ENCODE peak calls at places on chromosomes 6 and 20, in eight cellular contexts. One of them, this sample, is unnamed.
A peak's percentile ranks its signal among the peaks of the same experiment; 100 is the strongest.

GRCh38 chr6:20400476-20401402 is 940 bp upstream of the E2F3 start:
- DNase-seq in cardiac muscle cell: peak; percentile 81
- DNase-seq in CD4-positive, alpha-beta T cell: peak; percentile 14
- DNase-seq in astrocyte: no peak
- DNase-seq in upper lobe of left lung: peak; percentile 38
- DNase-seq in stomach: no peak
- DNase-seq in CD8-positive, alpha-beta T cell: no peak
- DNase-seq in heart left ventricle: peak; percentile 20
- DNase-seq in this sample: peak; percentile 73

GRCh38 chr6:70667711-70668498 is at the start of gene SMAP1:
- DNase-seq in cardiac muscle cell: peak; percentile 92
- DNase-seq in CD4-positive, alpha-beta T cell: peak; percentile 80
- DNase-seq in astrocyte: peak; percentile 70
- DNase-seq in upper lobe of left lung: peak; percentile 99
- DNase-seq in stomach: peak; percentile 97
- DNase-seq in CD8-positive, alpha-beta T cell: peak; percentile 79
- DNase-seq in heart left ventricle: peak; percentile 97
- DNase-seq in this sample: peak; percentile 95

GRCh38 chr6:72849346-72849745 is 227.5 kb downstream of the KCNQ5 start:
- DNase-seq in cardiac muscle cell: no peak
- DNase-seq in CD4-positive, alpha-beta T cell: no peak
- DNase-seq in astrocyte: no peak
- DNase-seq in upper lobe of left lung: no peak
- DNase-seq in stomach: no peak
- DNase-seq in CD8-positive, alpha-beta T cell: no peak
- DNase-seq in heart left ventricle: no peak
- DNase-seq in this sample: no peak

GRCh38 chr6:132003516-132004178 is 52.5 kb upstream of the CCN2 start:
- DNase-seq in cardiac muscle cell: no peak
- DNase-seq in CD4-positive, alpha-beta T cell: no peak
- DNase-seq in astrocyte: no peak
- DNase-seq in upper lobe of left lung: no peak
- DNase-seq in stomach: no peak
- DNase-seq in CD8-positive, alpha-beta T cell: no peak
- DNase-seq in heart left ventricle: no peak
- DNase-seq in this sample: no peak

GRCh38 chr20:53365676-53366075 is 228.0 kb downstream of the ZNF217 start:
- DNase-seq in cardiac muscle cell: no peak
- DNase-seq in CD4-positive, alpha-beta T cell: no peak
- DNase-seq in astrocyte: no peak
- DNase-seq in upper lobe of left lung: no peak
- DNase-seq in stomach: no peak
- DNase-seq in CD8-positive, alpha-beta T cell: no peak
- DNase-seq in heart left ventricle: no peak
- DNase-seq in this sample: no peak

GRCh38 chr6:163964778-163965177 is 550.3 kb downstream of the QKI start:
- DNase-seq in cardiac muscle cell: no peak
- DNase-seq in CD4-positive, alpha-beta T cell: no peak
- DNase-seq in astrocyte: no peak
- DNase-seq in upper lobe of left lung: no peak
- DNase-seq in stomach: no peak
- DNase-seq in CD8-positive, alpha-beta T cell: no peak
- DNase-seq in heart left ventricle: no peak
- DNase-seq in this sample: no peak

GRCh38 chr6:7991992-7992815 is 72.0 kb downstream of the BLOC1S5 start:
- DNase-seq in cardiac muscle cell: no peak
- DNase-seq in CD4-positive, alpha-beta T cell: no peak
- DNase-seq in astrocyte: peak; percentile 98
- DNase-seq in upper lobe of left lung: no peak
- DNase-seq in stomach: no peak
- DNase-seq in CD8-positive, alpha-beta T cell: no peak
- DNase-seq in heart left ventricle: peak; percentile 23
- DNase-seq in this sample: peak; percentile 53

GRCh38 chr6:118284736-118285360 is 263.2 kb upstream of the PLN start:
- DNase-seq in cardiac muscle cell: no peak
- DNase-seq in CD4-positive, alpha-beta T cell: no peak
- DNase-seq in astrocyte: no peak
- DNase-seq in upper lobe of left lung: no peak
- DNase-seq in stomach: no peak
- DNase-seq in CD8-positive, alpha-beta T cell: no peak
- DNase-seq in heart left ventricle: peak; percentile 20
- DNase-seq in this sample: no peak

GRCh38 chr6:37967651-37968050 is 148.1 kb downstream of the ZFAND3 start:
- DNase-seq in cardiac muscle cell: no peak
- DNase-seq in CD4-positive, alpha-beta T cell: no peak
- DNase-seq in astrocyte: no peak
- DNase-seq in upper lobe of left lung: no peak
- DNase-seq in stomach: no peak
- DNase-seq in CD8-positive, alpha-beta T cell: no peak
- DNase-seq in heart left ventricle: no peak
- DNase-seq in this sample: no peak

GRCh38 chr20:31673943-31674463 is 36.3 kb downstream of the COX4I2 start:
- DNase-seq in cardiac muscle cell: no peak
- DNase-seq in CD4-positive, alpha-beta T cell: no peak
- DNase-seq in astrocyte: no peak
- DNase-seq in upper lobe of left lung: no peak
- DNase-seq in stomach: no peak
- DNase-seq in CD8-positive, alpha-beta T cell: no peak
- DNase-seq in heart left ventricle: no peak
- DNase-seq in this sample: no peak

GRCh38 chr6:15487262-15487661 is 175.6 kb downstream of the DTNBP1 start:
- DNase-seq in cardiac muscle cell: no peak
- DNase-seq in CD4-positive, alpha-beta T cell: no peak
- DNase-seq in astrocyte: no peak
- DNase-seq in upper lobe of left lung: peak; percentile 65
- DNase-seq in stomach: no peak
- DNase-seq in CD8-positive, alpha-beta T cell: no peak
- DNase-seq in heart left ventricle: no peak
- DNase-seq in this sample: no peak

GRCh38 chr6:128572286-128572685 is 51.9 kb upstream of the PTPRK start:
- DNase-seq in cardiac muscle cell: no peak
- DNase-seq in CD4-positive, alpha-beta T cell: no peak
- DNase-seq in astrocyte: no peak
- DNase-seq in upper lobe of left lung: no peak
- DNase-seq in stomach: no peak
- DNase-seq in CD8-positive, alpha-beta T cell: no peak
- DNase-seq in heart left ventricle: no peak
- DNase-seq in this sample: no peak

GRCh38 chr20:60049601-60050000 is 91.4 kb downstream of the CDH26 start:
- DNase-seq in cardiac muscle cell: no peak
- DNase-seq in CD4-positive, alpha-beta T cell: no peak
- DNase-seq in astrocyte: peak; percentile 3
- DNase-seq in upper lobe of left lung: no peak
- DNase-seq in stomach: no peak
- DNase-seq in CD8-positive, alpha-beta T cell: no peak
- DNase-seq in heart left ventricle: no peak
- DNase-seq in this sample: peak; percentile 43

GRCh38 chr20:53738039-53738944 is 144.7 kb upstream of the ZNF217 start:
- DNase-seq in cardiac muscle cell: peak; percentile 86
- DNase-seq in CD4-positive, alpha-beta T cell: no peak
- DNase-seq in astrocyte: peak; percentile 86
- DNase-seq in upper lobe of left lung: no peak
- DNase-seq in stomach: peak; percentile 85
- DNase-seq in CD8-positive, alpha-beta T cell: no peak
- DNase-seq in heart left ventricle: peak; percentile 61
- DNase-seq in this sample: peak; percentile 69

GRCh38 chr20:18057106-18057993 is at the start of gene OVOL2:
- DNase-seq in cardiac muscle cell: peak; percentile 51
- DNase-seq in CD4-positive, alpha-beta T cell: no peak
- DNase-seq in astrocyte: no peak
- DNase-seq in upper lobe of left lung: peak; percentile 94
- DNase-seq in stomach: peak; percentile 95
- DNase-seq in CD8-positive, alpha-beta T cell: no peak
- DNase-seq in heart left ventricle: no peak
- DNase-seq in this sample: peak; percentile 77

GRCh38 chr6:133106934-133107333 is 134.2 kb upstream of the EYA4 start:
- DNase-seq in cardiac muscle cell: no peak
- DNase-seq in CD4-positive, alpha-beta T cell: no peak
- DNase-seq in astrocyte: no peak
- DNase-seq in upper lobe of left lung: no peak
- DNase-seq in stomach: no peak
- DNase-seq in CD8-positive, alpha-beta T cell: no peak
- DNase-seq in heart left ventricle: no peak
- DNase-seq in this sample: no peak

GRCh38 chr20:62816879-62817873 is at the start of gene COL9A3:
- DNase-seq in cardiac muscle cell: peak; percentile 42
- DNase-seq in CD4-positive, alpha-beta T cell: no peak
- DNase-seq in astrocyte: no peak
- DNase-seq in upper lobe of left lung: peak; percentile 85
- DNase-seq in stomach: no peak
- DNase-seq in CD8-positive, alpha-beta T cell: no peak
- DNase-seq in heart left ventricle: no peak
- DNase-seq in this sample: no peak

GRCh38 chr6:41901882-41902519 is 6.8 kb upstream of the USP49 start:
- DNase-seq in cardiac muscle cell: no peak
- DNase-seq in CD4-positive, alpha-beta T cell: peak; percentile 42
- DNase-seq in astrocyte: no peak
- DNase-seq in upper lobe of left lung: no peak
- DNase-seq in stomach: no peak
- DNase-seq in CD8-positive, alpha-beta T cell: peak; percentile 34
- DNase-seq in heart left ventricle: no peak
- DNase-seq in this sample: no peak

GRCh38 chr6:105994522-105995402 is 91.4 kb upstream of the PRDM1 start:
- DNase-seq in cardiac muscle cell: peak; percentile 46
- DNase-seq in CD4-positive, alpha-beta T cell: no peak
- DNase-seq in astrocyte: peak; percentile 62
- DNase-seq in upper lobe of left lung: peak; percentile 90
- DNase-seq in stomach: peak; percentile 57
- DNase-seq in CD8-positive, alpha-beta T cell: no peak
- DNase-seq in heart left ventricle: peak; percentile 47
- DNase-seq in this sample: peak; percentile 60

GRCh38 chr20:9411833-9412232 is 102.6 kb upstream of the LAMP5 start:
- DNase-seq in cardiac muscle cell: no peak
- DNase-seq in CD4-positive, alpha-beta T cell: no peak
- DNase-seq in astrocyte: no peak
- DNase-seq in upper lobe of left lung: no peak
- DNase-seq in stomach: no peak
- DNase-seq in CD8-positive, alpha-beta T cell: no peak
- DNase-seq in heart left ventricle: no peak
- DNase-seq in this sample: no peak

GRCh38 chr20:9409981-9410380 is 104.4 kb upstream of the LAMP5 start:
- DNase-seq in cardiac muscle cell: no peak
- DNase-seq in CD4-positive, alpha-beta T cell: no peak
- DNase-seq in astrocyte: peak; percentile 90
- DNase-seq in upper lobe of left lung: no peak
- DNase-seq in stomach: no peak
- DNase-seq in CD8-positive, alpha-beta T cell: no peak
- DNase-seq in heart left ventricle: no peak
- DNase-seq in this sample: no peak

GRCh38 chr20:9409352-9409751 is 105.0 kb upstream of the LAMP5 start:
- DNase-seq in cardiac muscle cell: no peak
- DNase-seq in CD4-positive, alpha-beta T cell: no peak
- DNase-seq in astrocyte: peak; percentile 66
- DNase-seq in upper lobe of left lung: no peak
- DNase-seq in stomach: no peak
- DNase-seq in CD8-positive, alpha-beta T cell: no peak
- DNase-seq in heart left ventricle: no peak
- DNase-seq in this sample: peak; percentile 31

GRCh38 chr20:9407805-9408421 is 106.5 kb upstream of the LAMP5 start:
- DNase-seq in cardiac muscle cell: peak; percentile 72
- DNase-seq in CD4-positive, alpha-beta T cell: no peak
- DNase-seq in astrocyte: peak; percentile 50
- DNase-seq in upper lobe of left lung: no peak
- DNase-seq in stomach: peak; percentile 69
- DNase-seq in CD8-positive, alpha-beta T cell: no peak
- DNase-seq in heart left ventricle: peak; percentile 32
- DNase-seq in this sample: peak; percentile 54

DNA sequence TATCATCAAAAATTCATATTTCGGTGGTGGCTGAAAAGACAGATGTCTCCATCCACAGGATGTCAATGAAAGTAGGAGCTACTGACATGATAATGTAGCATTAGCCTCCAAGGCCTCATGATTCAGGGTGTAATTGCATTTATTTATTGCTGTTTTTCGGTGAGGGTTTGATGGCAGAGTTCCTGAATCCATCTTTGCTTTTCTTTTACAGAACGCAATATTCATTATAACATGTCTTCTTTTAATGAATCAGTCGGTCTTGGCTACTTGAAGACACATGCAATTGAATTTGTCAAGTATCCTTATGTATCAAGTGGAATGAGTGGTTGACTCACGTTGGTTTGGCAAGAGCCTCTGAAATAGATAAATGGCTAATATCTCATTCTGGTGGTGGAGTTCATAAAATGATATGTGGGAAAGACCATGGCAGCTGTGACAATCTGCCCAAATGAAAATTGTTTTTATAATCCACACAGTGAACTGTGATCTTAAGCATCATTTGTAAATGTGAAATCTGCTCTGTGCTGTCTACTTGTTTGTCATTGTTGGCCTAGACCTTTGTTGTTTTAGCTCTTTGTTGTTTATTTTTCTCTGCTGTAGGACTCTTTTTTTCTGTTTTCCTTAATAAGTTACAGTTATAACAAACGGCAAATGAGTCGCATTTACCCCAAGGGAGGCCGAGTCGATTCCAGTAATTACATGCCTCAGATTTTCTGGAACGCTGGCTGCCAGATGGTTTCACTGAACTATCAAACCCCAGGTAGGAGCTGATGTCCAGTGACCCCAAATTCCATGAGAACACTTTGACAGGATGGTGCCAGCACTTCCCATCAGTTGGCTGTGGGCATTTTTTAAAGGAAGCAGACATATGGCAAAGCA is 105.7 kb upstream of the LAMP5 start:
- DNase-seq in cardiac muscle cell: no peak
- DNase-seq in CD4-positive, alpha-beta T cell: no peak
- DNase-seq in astrocyte: peak; percentile 94
- DNase-seq in upper lobe of left lung: no peak
- DNase-seq in stomach: no peak
- DNase-seq in CD8-positive, alpha-beta T cell: no peak
- DNase-seq in heart left ventricle: no peak
- DNase-seq in this sample: no peak
- TF ChIP-seq CTCF in cardiac muscle cell: no peak
- TF ChIP-seq CTCF in CD4-positive, alpha-beta T cell: no peak
- TF ChIP-seq CTCF in astrocyte: no peak
- TF ChIP-seq CTCF in upper lobe of left lung: no peak
- TF ChIP-seq CTCF in stomach: no peak
- TF ChIP-seq CTCF in CD8-positive, alpha-beta T cell: peak; percentile 14
- TF ChIP-seq CTCF in heart left ventricle: no peak
- TF ChIP-seq CTCF in this sample: peak; percentile 63

GRCh38 chr20:44475694-44476560 is at the start of gene TTPAL:
- DNase-seq in cardiac muscle cell: peak; percentile 94
- DNase-seq in CD4-positive, alpha-beta T cell: peak; percentile 79
- DNase-seq in astrocyte: peak; percentile 66
- DNase-seq in upper lobe of left lung: peak; percentile 98
- DNase-seq in stomach: peak; percentile 93
- DNase-seq in CD8-positive, alpha-beta T cell: peak; percentile 72
- DNase-seq in heart left ventricle: peak; percentile 88
- DNase-seq in this sample: peak; percentile 99
- TF ChIP-seq CTCF in cardiac muscle cell: peak; percentile 36
- TF ChIP-seq CTCF in CD4-positive, alpha-beta T cell: no peak
- TF ChIP-seq CTCF in astrocyte: no peak
- TF ChIP-seq CTCF in upper lobe of left lung: peak; percentile 50
- TF ChIP-seq CTCF in stomach: no peak
- TF ChIP-seq CTCF in CD8-positive, alpha-beta T cell: peak; percentile 26
- TF ChIP-seq CTCF in heart left ventricle: peak; percentile 17
- TF ChIP-seq CTCF in this sample: no peak

GRCh38 chr20:32761831-32762753 is at the start of gene DNMT3B:
- DNase-seq in cardiac muscle cell: peak; percentile 87
- DNase-seq in CD4-positive, alpha-beta T cell: peak; percentile 57
- DNase-seq in astrocyte: peak; percentile 55
- DNase-seq in upper lobe of left lung: peak; percentile 96
- DNase-seq in stomach: peak; percentile 80
- DNase-seq in CD8-positive, alpha-beta T cell: peak; percentile 47
- DNase-seq in heart left ventricle: peak; percentile 83
- DNase-seq in this sample: peak; percentile 85
- TF ChIP-seq CTCF in cardiac muscle cell: no peak
- TF ChIP-seq CTCF in CD4-positive, alpha-beta T cell: no peak
- TF ChIP-seq CTCF in astrocyte: no peak
- TF ChIP-seq CTCF in upper lobe of left lung: peak; percentile 41
- TF ChIP-seq CTCF in stomach: no peak
- TF ChIP-seq CTCF in CD8-positive, alpha-beta T cell: no peak
- TF ChIP-seq CTCF in heart left ventricle: no peak
- TF ChIP-seq CTCF in this sample: no peak

GRCh38 chr20:11217322-11217989 is 543.7 kb upstream of the JAG1 start:
- DNase-seq in cardiac muscle cell: no peak
- DNase-seq in CD4-positive, alpha-beta T cell: no peak
- DNase-seq in astrocyte: peak; percentile 42
- DNase-seq in upper lobe of left lung: no peak
- DNase-seq in stomach: no peak
- DNase-seq in CD8-positive, alpha-beta T cell: no peak
- DNase-seq in heart left ventricle: no peak
- DNase-seq in this sample: no peak
- TF ChIP-seq CTCF in cardiac muscle cell: no peak
- TF ChIP-seq CTCF in CD4-positive, alpha-beta T cell: no peak
- TF ChIP-seq CTCF in astrocyte: no peak
- TF ChIP-seq CTCF in upper lobe of left lung: no peak
- TF ChIP-seq CTCF in stomach: no peak
- TF ChIP-seq CTCF in CD8-positive, alpha-beta T cell: no peak
- TF ChIP-seq CTCF in heart left ventricle: no peak
- TF ChIP-seq CTCF in this sample: no peak

This sample was measured in RWPE1.